ENCODE peak calls at places on chromosomes 7 and 10, in four cellular contexts. One of them, this sample, is unnamed.

GRCh38 chr7:95609277-95609971 is 13.1 kb upstream of the PDK4 start:
- DNase-seq in H1: no peak
- DNase-seq in K562: no peak
- DNase-seq in HepG2: peak
- DNase-seq in this sample: no peak

GRCh38 chr10:95350212-95350829 is 59.5 kb upstream of the PDLIM1 start:
- DNase-seq in H1: no peak
- DNase-seq in K562: no peak
- DNase-seq in HepG2: peak
- DNase-seq in this sample: no peak

GRCh38 chr7:54336800-54337199 is 205.4 kb upstream of the VSTM2A start:
- DNase-seq in HepG2: no peak
- DNase-seq in H1: no peak
- DNase-seq in K562: no peak
- DNase-seq in this sample: no peak

GRCh38 chr10:102602272-102603045 is 41.8 kb upstream of the TRIM8 start:
- DNase-seq in H1: no peak
- DNase-seq in HepG2: no peak
- DNase-seq in K562: no peak
- DNase-seq in this sample: no peak

GRCh38 chr10:69757553-69758309 is 44.0 kb upstream of the COL13A1 start:
- DNase-seq in K562: no peak
- DNase-seq in H1: no peak
- DNase-seq in HepG2: no peak
- DNase-seq in this sample: no peak

GRCh38 chr7:92260248-92260781 is 14.5 kb downstream of the ANKIB1 start:
- DNase-seq in HepG2: no peak
- DNase-seq in H1: no peak
- DNase-seq in K562: no peak
- DNase-seq in this sample: no peak

GRCh38 chr7:102036958-102037357 is 219.5 kb downstream of the CUX1 start:
- DNase-seq in HepG2: no peak
- DNase-seq in K562: no peak
- DNase-seq in H1: no peak
- DNase-seq in this sample: no peak

GRCh38 chr7:84729284-84729683 is 457.6 kb downstream of the SEMA3D start:
- DNase-seq in H1: no peak
- DNase-seq in HepG2: no peak
- DNase-seq in K562: no peak
- DNase-seq in this sample: no peak

GRCh38 chr10:126905776-126906703 is 812 bp downstream of the DOCK1 start:
- DNase-seq in HepG2: peak
- DNase-seq in K562: no peak
- DNase-seq in H1: no peak
- DNase-seq in this sample: no peak

GRCh38 chr7:130906575-130906974 is 172.6 kb upstream of the KLF14 start:
- DNase-seq in K562: no peak
- DNase-seq in HepG2: no peak
- DNase-seq in H1: no peak
- DNase-seq in this sample: no peak

GRCh38 chr10:11527700-11528255 is 83.7 kb downstream of the USP6NL start:
- DNase-seq in K562: no peak
- DNase-seq in HepG2: no peak
- DNase-seq in H1: no peak
- DNase-seq in this sample: no peak

GRCh38 chr10:11527068-11527467 is 84.4 kb downstream of the USP6NL start:
- DNase-seq in HepG2: no peak
- DNase-seq in K562: no peak
- DNase-seq in H1: no peak
- DNase-seq in this sample: no peak

GRCh38 chr10:11522821-11523245 is 88.6 kb downstream of the USP6NL start:
- DNase-seq in HepG2: peak
- DNase-seq in K562: no peak
- DNase-seq in H1: no peak
- DNase-seq in this sample: no peak

GRCh38 chr10:11528286-11528685 is 83.2 kb downstream of the USP6NL start:
- DNase-seq in HepG2: no peak
- DNase-seq in K562: no peak
- DNase-seq in H1: no peak
- DNase-seq in this sample: no peak

GRCh38 chr10:11525503-11525902 is 85.9 kb downstream of the USP6NL start:
- DNase-seq in HepG2: no peak
- DNase-seq in H1: no peak
- DNase-seq in K562: no peak
- DNase-seq in this sample: no peak
- TF ChIP-seq GABPA in HepG2: no peak
- TF ChIP-seq GABPA in H1: no peak
- TF ChIP-seq GABPA in K562: no peak
- TF ChIP-seq GABPA in this sample: no peak

GRCh38 chr7:37986780-37987380 is 66.4 kb downstream of the EPDR1 start:
- DNase-seq in H1: peak
- DNase-seq in K562: no peak
- DNase-seq in HepG2: no peak
- DNase-seq in this sample: no peak
- TF ChIP-seq KDM1A in H1: no peak
- TF ChIP-seq KDM1A in K562: no peak
- TF ChIP-seq KDM1A in HepG2: no peak
- TF ChIP-seq KDM1A in this sample: no peak

DNA sequence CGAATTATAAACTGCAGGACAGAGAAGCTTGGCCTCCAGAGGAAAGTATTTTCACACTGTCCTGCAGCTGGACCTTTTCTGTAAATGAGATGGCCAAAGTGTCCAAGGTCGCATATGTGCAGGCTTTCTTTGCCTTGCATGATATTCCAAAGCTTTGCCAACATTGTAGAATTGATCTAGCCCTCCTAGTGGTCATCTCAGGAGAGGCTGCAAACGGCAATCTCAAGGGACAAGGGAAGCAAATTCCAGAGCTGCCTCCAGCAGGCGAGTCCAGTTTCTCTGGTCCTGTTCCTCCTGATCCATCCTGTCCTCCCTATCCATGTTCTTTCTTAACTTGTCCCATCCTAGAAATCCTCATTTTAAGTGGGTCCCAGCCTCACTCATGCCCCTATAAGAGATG is 373.4 kb upstream of the PCDH15 start:
- DNase-seq in K562: no peak
- DNase-seq in HepG2: peak
- DNase-seq in H1: no peak
- DNase-seq in this sample: no peak
- TF ChIP-seq GABPA in K562: no peak
- TF ChIP-seq GABPA in HepG2: no peak
- TF ChIP-seq GABPA in H1: no peak
- TF ChIP-seq GABPA in this sample: no peak

DNA sequence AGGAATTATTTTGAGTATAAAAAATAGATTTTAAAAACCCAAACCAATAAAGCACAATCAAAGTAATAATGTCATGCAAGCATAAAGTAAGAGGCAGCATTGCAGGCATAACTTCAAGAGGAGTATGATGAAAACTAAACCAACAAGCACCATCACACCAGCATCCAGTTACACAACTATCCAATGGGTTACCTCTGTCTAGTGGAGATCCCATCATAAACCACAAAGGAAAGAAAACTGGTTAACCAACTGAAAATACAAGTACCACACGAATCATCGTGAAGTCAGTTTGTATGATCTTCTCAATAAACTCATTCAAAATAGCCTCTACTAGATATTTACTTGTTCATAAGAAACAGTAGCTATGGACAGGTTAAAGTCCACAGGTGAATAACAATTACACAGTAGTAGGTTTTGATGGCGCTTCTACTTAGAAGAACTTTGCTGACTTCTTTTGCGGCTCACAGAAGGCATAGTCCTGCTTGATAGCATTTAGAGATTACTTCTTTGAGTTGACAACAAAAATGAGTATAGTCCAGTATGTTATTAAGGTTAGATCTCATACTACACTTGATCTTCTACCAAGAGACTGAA is 116.6 kb downstream of the MICU1 start:
- DNase-seq in HepG2: no peak
- DNase-seq in H1: no peak
- DNase-seq in K562: no peak
- DNase-seq in this sample: no peak
- TF ChIP-seq KDM1A in HepG2: no peak
- TF ChIP-seq KDM1A in H1: no peak
- TF ChIP-seq KDM1A in K562: no peak
- TF ChIP-seq KDM1A in this sample: no peak

GRCh38 chr7:150756858-150757257 is 19.6 kb downstream of the GIMAP5 start:
- DNase-seq in H1: no peak
- DNase-seq in HepG2: no peak
- DNase-seq in K562: peak
- DNase-seq in this sample: no peak
- TF ChIP-seq GABPA in H1: no peak
- TF ChIP-seq GABPA in HepG2: no peak
- TF ChIP-seq GABPA in K562: no peak
- TF ChIP-seq GABPA in this sample: no peak

GRCh38 chr7:123749537-123749857 is 694 bp upstream of the WASL start:
- DNase-seq in K562: peak
- DNase-seq in HepG2: peak
- DNase-seq in H1: no peak
- DNase-seq in this sample: no peak
- TF ChIP-seq KDM1A in K562: no peak
- TF ChIP-seq KDM1A in HepG2: no peak
- TF ChIP-seq KDM1A in H1: no peak
- TF ChIP-seq KDM1A in this sample: no peak

DNA sequence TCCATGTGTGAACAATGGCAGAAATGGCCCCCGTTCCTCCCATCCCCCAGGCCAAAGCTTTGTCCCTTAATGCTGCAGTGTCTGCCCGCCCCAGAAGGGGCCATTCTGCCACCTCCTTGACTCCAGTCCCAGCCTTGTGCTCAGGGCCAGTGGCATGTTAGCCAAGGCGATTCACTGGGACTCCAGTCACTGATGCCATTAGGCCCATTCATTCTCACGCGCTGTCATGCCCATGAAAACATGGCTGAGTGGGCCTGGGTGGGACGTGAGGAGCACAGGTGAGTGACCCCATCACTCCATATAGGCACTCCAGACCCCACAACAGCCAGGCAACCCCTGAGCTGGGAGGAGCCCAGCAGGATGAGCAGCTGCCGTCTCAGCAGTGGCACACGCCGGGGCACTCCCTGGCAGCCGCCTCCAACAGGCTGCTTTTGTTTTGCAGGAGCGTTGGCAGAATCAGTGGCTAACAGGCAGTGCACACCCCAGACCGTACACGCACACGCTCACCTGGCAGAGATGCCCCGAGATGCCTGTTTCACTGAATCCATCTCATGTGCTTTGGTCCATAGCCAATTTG is 79.5 kb downstream of the TCERG1L start:
- DNase-seq in H1: no peak
- DNase-seq in HepG2: no peak
- DNase-seq in K562: no peak
- DNase-seq in this sample: no peak
- TF ChIP-seq GABPA in H1: no peak
- TF ChIP-seq GABPA in HepG2: no peak
- TF ChIP-seq GABPA in K562: no peak
- TF ChIP-seq GABPA in this sample: no peak

GRCh38 chr10:2984682-2985081 is 82.7 kb upstream of the PFKP start:
- DNase-seq in H1: no peak
- DNase-seq in K562: no peak
- DNase-seq in HepG2: no peak
- DNase-seq in this sample: no peak
- TF ChIP-seq KDM1A in H1: no peak
- TF ChIP-seq KDM1A in K562: no peak
- TF ChIP-seq KDM1A in HepG2: no peak
- TF ChIP-seq KDM1A in this sample: no peak

GRCh38 chr10:111076191-111076681 is 593 bp upstream of the ADRA2A start:
- DNase-seq in HepG2: no peak
- DNase-seq in K562: peak
- DNase-seq in H1: peak
- DNase-seq in this sample: no peak
- TF ChIP-seq GABPA in HepG2: no peak
- TF ChIP-seq GABPA in K562: no peak
- TF ChIP-seq GABPA in H1: no peak
- TF ChIP-seq GABPA in this sample: no peak